ENCODE peak calls at places on chromosomes 16 and 17, in ten cellular contexts. C is upper lobe of left lung, J is transverse colon, S is brain microvascular endothelial cell, M is left ventricle myocardium inferior, W is neural progenitor cell, Y is upper lobe of right lung, K is A673, Q is PC-3, P is lower lobe of right lung. G is an unnamed sample.

GRCh38 chr17:29800457-29800856 is 129.6 kb downstream of the SSH2 start:
- DNase-seq in C (no peak), J (no peak), S (no peak), M (no peak), W (no peak), Y (no peak), K (no peak), Q (no peak), P (no peak), G (no peak)

GRCh38 chr17:61260061-61260797 is 139.4 kb upstream of the TBX2 start:
- DNase-seq in C (no peak), J (no peak), S (peak), M (no peak), W (no peak), Y (no peak), K (no peak), Q (no peak), P (no peak), G (no peak)

GRCh38 chr17:35795871-35796265 is 427 bp upstream of the MMP28 start:
- DNase-seq in C (no peak), J (no peak), S (no peak), M (no peak), W (no peak), Y (no peak), K (no peak), Q (no peak), P (no peak), G (no peak)

GRCh38 chr16:30927789-30928378 is 4.5 kb downstream of the FBXL19 start:
- DNase-seq in C (peak), J (peak), S (no peak), M (no peak), W (peak), Y (no peak), K (peak), Q (peak), P (no peak), G (peak)

GRCh38 chr16:80899804-80900592 is 95.6 kb upstream of the CDYL2 start:
- DNase-seq in C (peak), J (peak), S (peak), M (peak), W (no peak), Y (peak), K (peak), Q (peak), P (peak), G (peak)

GRCh38 chr17:80474231-80474932 is 2.0 kb downstream of the NPTX1 start:
- DNase-seq in C (peak), J (no peak), S (no peak), M (no peak), W (peak), Y (no peak), K (peak), Q (peak), P (no peak), G (peak)

GRCh38 chr17:3026125-3026855 is 37.1 kb downstream of the OR1D5 start:
- DNase-seq in C (no peak), J (no peak), S (no peak), M (no peak), W (no peak), Y (peak), K (no peak), Q (no peak), P (peak), G (peak)

GRCh38 chr17:17888371-17888770 is 51.6 kb upstream of the SREBF1 start:
- DNase-seq in C (no peak), J (no peak), S (no peak), M (no peak), W (no peak), Y (no peak), K (no peak), Q (no peak), P (no peak), G (no peak)

GRCh38 chr16:1870365-1871082 is 1.4 kb downstream of the MEIOB start:
- DNase-seq in C (no peak), J (no peak), S (peak), M (no peak), W (no peak), Y (peak), K (peak), Q (peak), P (no peak), G (no peak)

GRCh38 chr17:67606471-67606870 is 111.3 kb upstream of the NOL11 start:
- DNase-seq in C (no peak), J (peak), S (peak), M (peak), W (no peak), Y (no peak), K (peak), Q (peak), P (no peak), G (no peak)

GRCh38 chr16:80710918-80711317 is 93.5 kb downstream of the CDYL2 start:
- DNase-seq in C (no peak), J (no peak), S (no peak), M (no peak), W (no peak), Y (no peak), K (no peak), Q (no peak), P (no peak), G (no peak)

GRCh38 chr17:15999974-16000827 is 577 bp downstream of the TTC19 start:
- DNase-seq in C (no peak), J (no peak), S (peak), M (peak), W (peak), Y (no peak), K (peak), Q (peak), P (no peak), G (no peak)

GRCh38 chr17:81900181-81900820 is 1.7 kb upstream of the NPB start:
- DNase-seq in C (peak), J (no peak), S (peak), M (no peak), W (no peak), Y (no peak), K (no peak), Q (no peak), P (no peak), G (no peak)

GRCh38 chr16:80627108-80627507 is 86.3 kb downstream of the DYNLRB2 start:
- DNase-seq in C (no peak), J (no peak), S (no peak), M (no peak), W (no peak), Y (no peak), K (no peak), Q (no peak), P (no peak), G (no peak)

GRCh38 chr16:84139628-84140258 is 5.2 kb downstream of the HSDL1 start:
- DNase-seq in C (no peak), J (no peak), S (no peak), M (no peak), W (no peak), Y (no peak), K (no peak), Q (no peak), P (no peak), G (no peak)

GRCh38 chr16:11601425-11601824 is 14.7 kb upstream of the LITAF start:
- DNase-seq in C (no peak), J (no peak), S (no peak), M (no peak), W (no peak), Y (peak), K (no peak), Q (no peak), P (no peak), G (no peak)

GRCh38 chr17:26809033-26809432 is 484.9 kb upstream of the WSB1 start:
- DNase-seq in C (no peak), J (no peak), S (no peak), M (no peak), W (no peak), Y (no peak), K (no peak), Q (no peak), P (no peak), G (no peak)

GRCh38 chr17:78341559-78342437 is 18.1 kb downstream of the SOCS3 start:
- DNase-seq in C (peak), J (peak), S (no peak), M (peak), W (peak), Y (peak), K (no peak), Q (peak), P (peak), G (peak)

GRCh38 chr17:58341861-58342475 is 10.0 kb downstream of the SUPT4H1 start:
- DNase-seq in C (no peak), J (no peak), S (no peak), M (no peak), W (no peak), Y (peak), K (no peak), Q (no peak), P (no peak), G (no peak)

GRCh38 chr16:69077251-69077650 is 28.2 kb upstream of the HAS3 start:
- DNase-seq in C (no peak), J (no peak), S (no peak), M (no peak), W (no peak), Y (no peak), K (no peak), Q (peak), P (no peak), G (no peak)

GRCh38 chr16:17305694-17306093 is 165.1 kb downstream of the XYLT1 start:
- DNase-seq in C (no peak), J (no peak), S (no peak), M (no peak), W (no peak), Y (no peak), K (no peak), Q (no peak), P (no peak), G (no peak)

GRCh38 chr16:1981398-1981836 is at the start of gene NOXO1:
- DNase-seq in C (peak), J (peak), S (no peak), M (no peak), W (no peak), Y (no peak), K (peak), Q (no peak), P (no peak), G (no peak)

GRCh38 chr16:81826523-81826922 is 47.4 kb downstream of the PLCG2 start:
- DNase-seq in C (no peak), J (no peak), S (no peak), M (no peak), W (no peak), Y (no peak), K (no peak), Q (no peak), P (no peak), G (no peak)

GRCh38 chr16:6611535-6611934 is 721.1 kb upstream of the RBFOX1 start:
- DNase-seq in C (no peak), J (no peak), S (no peak), M (no peak), W (peak), Y (no peak), K (peak), Q (no peak), P (no peak), G (peak)

GRCh38 chr16:3509470-3509928 is 8.7 kb downstream of the CLUAP1 start:
- DNase-seq in C (no peak), J (peak), S (no peak), M (no peak), W (no peak), Y (peak), K (no peak), Q (peak), P (no peak), G (peak)

GRCh38 chr16:11403534-11403795 is 58.2 kb downstream of the RMI2 start:
- DNase-seq in C (no peak), J (no peak), S (no peak), M (no peak), W (no peak), Y (no peak), K (no peak), Q (no peak), P (no peak), G (peak)

GRCh38 chr16:50335198-50335958 is 33.4 kb downstream of the BRD7 start:
- DNase-seq in C (no peak), J (no peak), S (peak), M (no peak), W (no peak), Y (no peak), K (no peak), Q (no peak), P (no peak), G (no peak)

GRCh38 chr17:37322826-37323561 is 52.8 kb upstream of the C17orf78 start:
- DNase-seq in C (no peak), J (no peak), S (no peak), M (no peak), W (no peak), Y (no peak), K (no peak), Q (no peak), P (no peak), G (no peak)

GRCh38 chr17:80999224-81000088 is 7.8 kb downstream of the CHMP6 start:
- DNase-seq in C (peak), J (no peak), S (no peak), M (no peak), W (no peak), Y (no peak), K (no peak), Q (no peak), P (peak), G (peak)

GRCh38 chr17:17691468-17692263 is 10.4 kb downstream of the RAI1 start:
- DNase-seq in C (no peak), J (no peak), S (no peak), M (no peak), W (no peak), Y (no peak), K (peak), Q (no peak), P (no peak), G (no peak)

GRCh38 chr17:2090804-2091534 is 36.1 kb downstream of the HIC1 start:
- DNase-seq in C (no peak), J (peak), S (peak), M (peak), W (peak), Y (no peak), K (peak), Q (peak), P (no peak), G (peak)

GRCh38 chr17:46060461-46060860 is 61.4 kb downstream of the STH start:
- DNase-seq in C (no peak), J (no peak), S (no peak), M (no peak), W (no peak), Y (no peak), K (no peak), Q (no peak), P (no peak), G (no peak)

GRCh38 chr16:55499951-55500350 is 8.9 kb upstream of the LPCAT2 start:
- DNase-seq in C (no peak), J (no peak), S (peak), M (no peak), W (peak), Y (no peak), K (peak), Q (peak), P (no peak), G (peak)

GRCh38 chr17:16927641-16928321 is 44.1 kb downstream of the TNFRSF13B start:
- DNase-seq in C (no peak), J (no peak), S (no peak), M (peak), W (no peak), Y (peak), K (no peak), Q (no peak), P (no peak), G (peak)

GRCh38 chr17:68318103-68318991 is 27.1 kb downstream of the ARSG start:
- DNase-seq in C (no peak), J (no peak), S (peak), M (no peak), W (no peak), Y (no peak), K (no peak), Q (peak), P (no peak), G (no peak)

DNA sequence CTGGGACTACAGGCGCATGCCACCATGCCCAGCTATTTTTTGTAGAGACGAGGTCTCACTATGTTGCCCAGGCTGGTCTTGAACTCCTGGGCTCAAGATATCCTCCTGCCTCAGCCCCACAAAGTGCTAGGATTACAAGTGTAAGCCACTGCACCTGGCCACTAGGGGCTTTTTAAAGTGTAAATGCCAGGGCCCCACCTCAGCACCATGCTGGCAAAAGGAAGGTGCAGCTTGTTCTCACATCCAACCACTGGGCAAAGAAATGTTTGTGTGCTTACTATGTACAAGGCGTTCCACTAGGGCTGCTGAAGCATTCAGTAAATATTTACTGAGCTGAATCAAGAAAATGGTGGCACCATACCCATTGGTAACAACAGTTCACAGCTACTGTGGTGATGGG is 22.6 kb downstream of the COG1 start:
- DNase-seq in C (no peak), J (no peak), S (no peak), M (no peak), W (no peak), Y (no peak), K (no peak), Q (peak), P (no peak), G (peak)
- TF ChIP-seq CTCF in C (no peak), J (no peak), S (peak), M (no peak), W (peak), Y (no peak), K (no peak), Q (peak), P (no peak), G (peak)

GRCh38 chr17:76121932-76122383 is 18.4 kb upstream of the EXOC7 start:
- DNase-seq in C (peak), J (no peak), S (no peak), M (no peak), W (no peak), Y (no peak), K (no peak), Q (no peak), P (no peak), G (no peak)
- H3K4me3 ChIP-seq in C (no peak), J (peak), S (peak), M (peak), W (no peak), Y (peak), K (no peak), Q (no peak), P (peak), G (no peak)

GRCh38 chr16:8716592-8716991 is 42.2 kb downstream of the ABAT start:
- DNase-seq in C (no peak), J (no peak), S (no peak), M (no peak), W (no peak), Y (no peak), K (no peak), Q (no peak), P (no peak), G (no peak)
- H3K27ac ChIP-seq in C (no peak), J (no peak), S (no peak), M (no peak), W (no peak), Y (no peak), K (no peak), Q (no peak), P (no peak), G (no peak)

DNA sequence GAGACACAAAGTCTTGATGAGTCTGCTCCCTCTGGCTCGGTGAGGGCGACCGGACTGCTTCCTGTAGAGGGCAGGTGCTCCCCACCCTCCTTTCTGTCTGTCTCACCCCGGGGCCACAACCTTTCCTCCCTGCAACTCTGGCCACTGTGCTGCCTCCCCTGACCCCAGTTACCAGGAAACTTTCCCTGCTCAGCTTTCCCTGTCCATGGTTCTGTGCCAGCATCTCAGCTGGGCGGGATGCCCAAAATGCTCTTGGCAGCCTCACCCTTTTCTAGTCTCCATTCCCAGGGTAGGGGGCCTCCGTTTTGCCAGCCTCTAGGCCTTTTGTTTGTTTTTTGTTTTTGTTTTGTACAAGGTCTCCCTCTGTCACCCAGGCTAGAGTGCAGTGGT is 1.4 kb downstream of the PLD2 start:
- DNase-seq in C (no peak), J (peak), S (no peak), M (peak), W (no peak), Y (peak), K (no peak), Q (no peak), P (no peak), G (no peak)
- TF ChIP-seq CTCF in C (no peak), J (no peak), S (no peak), M (no peak), W (no peak), Y (no peak), K (no peak), Q (no peak), P (no peak), G (no peak)

DNA sequence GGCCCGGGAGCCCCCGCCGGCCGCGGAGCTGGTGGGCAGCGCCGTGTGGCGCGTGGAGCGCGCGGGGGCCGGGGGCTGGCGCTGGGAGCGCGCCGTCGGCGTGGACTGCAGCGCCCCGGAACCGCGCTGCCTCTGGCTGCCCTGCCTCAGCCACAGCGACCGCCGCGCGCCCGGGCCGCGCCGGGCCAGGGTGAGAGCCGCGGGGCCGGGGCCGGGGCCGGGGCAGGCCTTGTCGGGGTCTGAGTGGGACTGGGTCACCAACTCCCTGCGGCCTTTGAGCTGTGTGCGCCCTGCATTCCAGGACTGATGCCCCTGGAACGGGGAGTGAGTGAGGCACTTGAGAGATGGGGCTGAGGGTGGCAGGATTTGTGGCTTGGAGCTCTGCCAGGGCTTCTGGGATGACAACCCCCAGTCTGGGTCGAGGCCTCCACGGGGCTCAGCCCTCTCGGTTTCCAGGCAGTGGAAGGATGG is 25.7 kb downstream of the ARHGAP23 start:
- DNase-seq in C (peak), J (no peak), S (no peak), M (no peak), W (peak), Y (no peak), K (peak), Q (peak), P (no peak), G (peak)
- H3K4me3 ChIP-seq in C (peak), J (peak), S (peak), M (peak), W (peak), Y (peak), K (peak), Q (peak), P (peak), G (no peak)

DNA sequence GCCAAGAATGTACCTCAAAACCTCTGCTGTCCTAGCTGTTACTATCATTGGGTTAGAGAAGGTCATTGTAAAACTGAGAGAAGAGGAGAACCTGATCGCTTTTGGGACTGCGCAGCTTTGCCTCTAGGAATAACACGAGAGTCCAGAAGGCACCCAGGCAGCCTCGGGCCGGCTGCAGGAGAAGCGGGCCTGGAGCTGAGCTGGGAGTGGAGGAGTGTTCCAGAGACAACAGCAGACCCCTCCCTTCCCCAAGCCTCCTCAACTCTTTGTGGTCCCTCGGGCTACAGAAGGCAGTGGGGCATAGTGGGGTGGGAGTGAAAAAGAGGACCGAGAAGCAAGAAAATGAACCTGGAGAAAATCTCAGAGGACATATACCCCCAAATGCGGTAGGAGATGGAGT is 13.1 kb upstream of the HOXB2 start:
- DNase-seq in C (peak), J (no peak), S (no peak), M (no peak), W (no peak), Y (peak), K (no peak), Q (no peak), P (no peak), G (no peak)
- H3K27ac ChIP-seq in C (peak), J (peak), S (no peak), M (no peak), W (no peak), Y (no peak), K (no peak), Q (no peak), P (peak), G (peak)

GRCh38 chr16:86517652-86518258 is 7.4 kb downstream of the FOXF1 start:
- DNase-seq in C (peak), J (peak), S (peak), M (peak), W (peak), Y (no peak), K (peak), Q (peak), P (no peak), G (peak)
- TF ChIP-seq CTCF in C (peak), J (peak), S (peak), M (peak), W (peak), Y (peak), K (peak), Q (peak), P (peak), G (peak)

G was measured in endodermal cell.